ENCODE peak calls at places on chromosomes 13 and 19, in four cellular contexts. One of them, this sample, is unnamed.
A peak's percentile ranks its signal among the peaks of the same experiment; 100 is the strongest.

GRCh38 chr13:102276479-102276878 is 125.4 kb downstream of the FGF14 start:
- DNase-seq in AG04449: no peak
- DNase-seq in mesendoderm: no peak
- DNase-seq in AG20443: no peak
- DNase-seq in this sample: no peak

GRCh38 chr19:35901854-35902661 is at the start of gene HCST:
- DNase-seq in AG04449: no peak
- DNase-seq in mesendoderm: no peak
- DNase-seq in AG20443: peak; percentile 69
- DNase-seq in this sample: peak; percentile 76

GRCh38 chr19:49588370-49589122 is 2.4 kb upstream of the PRR12 start:
- DNase-seq in AG04449: no peak
- DNase-seq in mesendoderm: no peak
- DNase-seq in AG20443: no peak
- DNase-seq in this sample: no peak

GRCh38 chr13:63449549-63449948 is 2033.9 kb upstream of the PCDH20 start:
- DNase-seq in AG04449: no peak
- DNase-seq in mesendoderm: peak; percentile 31
- DNase-seq in AG20443: no peak
- DNase-seq in this sample: no peak

GRCh38 chr13:51785592-51786424 is 18.2 kb downstream of the DHRS12 start:
- DNase-seq in AG04449: no peak
- DNase-seq in mesendoderm: peak; percentile 80
- DNase-seq in AG20443: no peak
- DNase-seq in this sample: no peak

GRCh38 chr19:18496167-18496979 is 25.5 kb downstream of the ELL start:
- DNase-seq in AG04449: no peak
- DNase-seq in mesendoderm: peak; percentile 33
- DNase-seq in AG20443: peak; percentile 65
- DNase-seq in this sample: no peak

GRCh38 chr13:32894589-32895001 is 121.6 kb upstream of the KL start:
- DNase-seq in AG04449: no peak
- DNase-seq in mesendoderm: no peak
- DNase-seq in AG20443: peak; percentile 43
- DNase-seq in this sample: no peak

GRCh38 chr13:20460744-20461143 is 64.9 kb downstream of the CRYL1 start:
- DNase-seq in AG04449: no peak
- DNase-seq in mesendoderm: no peak
- DNase-seq in AG20443: no peak
- DNase-seq in this sample: no peak

GRCh38 chr13:70424428-70424827 is 316.2 kb upstream of the KLHL1 start:
- DNase-seq in AG04449: no peak
- DNase-seq in mesendoderm: peak; percentile 2
- DNase-seq in AG20443: no peak
- DNase-seq in this sample: no peak

GRCh38 chr19:42132030-42132628 is at the start of gene POU2F2:
- DNase-seq in AG04449: no peak
- DNase-seq in mesendoderm: peak; percentile 37
- DNase-seq in AG20443: no peak
- DNase-seq in this sample: no peak

GRCh38 chr13:35530147-35530546 is 53.7 kb upstream of the MAB21L1 start:
- DNase-seq in AG04449: no peak
- DNase-seq in mesendoderm: no peak
- DNase-seq in AG20443: no peak
- DNase-seq in this sample: no peak

GRCh38 chr19:19461671-19462622 is 53.4 kb downstream of the TSSK6 start:
- DNase-seq in AG04449: no peak
- DNase-seq in mesendoderm: peak; percentile 96
- DNase-seq in AG20443: peak; percentile 61
- DNase-seq in this sample: no peak

GRCh38 chr13:20426766-20427448 is 98.8 kb downstream of the CRYL1 start:
- DNase-seq in AG04449: no peak
- DNase-seq in mesendoderm: no peak
- DNase-seq in AG20443: peak; percentile 56
- DNase-seq in this sample: no peak

GRCh38 chr19:44635581-44636438 is 7.9 kb upstream of the PVR start:
- DNase-seq in AG04449: no peak
- DNase-seq in mesendoderm: no peak
- DNase-seq in AG20443: peak; percentile 22
- DNase-seq in this sample: peak; percentile 51

GRCh38 chr13:50677687-50678463 is 165.6 kb downstream of the DLEU7 start:
- DNase-seq in AG04449: no peak
- DNase-seq in mesendoderm: no peak
- DNase-seq in AG20443: peak; percentile 18
- DNase-seq in this sample: no peak

GRCh38 chr13:70666883-70667282 is 558.6 kb upstream of the KLHL1 start:
- DNase-seq in AG04449: no peak
- DNase-seq in mesendoderm: no peak
- DNase-seq in AG20443: no peak
- DNase-seq in this sample: no peak

GRCh38 chr13:52845766-52846566 is 2.5 kb downstream of the PCDH8 start:
- DNase-seq in AG04449: no peak
- DNase-seq in mesendoderm: peak; percentile 88
- DNase-seq in AG20443: peak; percentile 27
- DNase-seq in this sample: no peak

GRCh38 chr19:33698576-33699435 is 77.1 kb downstream of the CHST8 start:
- DNase-seq in AG04449: no peak
- DNase-seq in mesendoderm: no peak
- DNase-seq in AG20443: no peak
- DNase-seq in this sample: no peak

GRCh38 chr19:6023085-6023682 is 45.2 kb upstream of the RANBP3 start:
- DNase-seq in AG04449: no peak
- DNase-seq in mesendoderm: no peak
- DNase-seq in AG20443: peak; percentile 50
- DNase-seq in this sample: peak; percentile 31

GRCh38 chr13:106182404-106182803 is 353.1 kb downstream of the EFNB2 start:
- DNase-seq in AG04449: peak; percentile 78
- DNase-seq in mesendoderm: peak; percentile 45
- DNase-seq in AG20443: peak; percentile 88
- DNase-seq in this sample: peak; percentile 80

This sample was measured in GM04503.